ENCODE peak calls at places on chromosomes 13 and 19, in four cellular contexts. P is GM12878, I is K562, Y is HepG2. E is an unnamed sample.

GRCh38 chr13:34028496-34029442 is 210.8 kb downstream of the RFC3 start:
- DNase-seq in I (no peak), Y (no peak), P (no peak), E (no peak)

GRCh38 chr19:32691952-32692726 is 518 bp downstream of the NUDT19 start:
- DNase-seq in I (peak; percentile 65), Y (no peak), P (no peak), E (peak; percentile 65)

GRCh38 chr13:46171223-46171622 is 10.8 kb downstream of the LCP1 start:
- DNase-seq in P (no peak), I (no peak), Y (no peak), E (no peak)

GRCh38 chr13:77300176-77301141 is 26.4 kb downstream of the MYCBP2 start:
- DNase-seq in I (no peak), P (no peak), Y (no peak), E (peak; percentile 9)

GRCh38 chr19:28934626-28935025 is 278.3 kb downstream of the UQCRFS1 start:
- DNase-seq in Y (no peak), I (no peak), P (no peak), E (no peak)

GRCh38 chr13:40438999-40439797 is 227.2 kb downstream of the FOXO1 start:
- DNase-seq in P (no peak), I (no peak), Y (no peak), E (no peak)

GRCh38 chr13:30031488-30031887 is 181.1 kb upstream of the UBL3 start:
- DNase-seq in I (no peak), P (no peak), Y (no peak), E (no peak)

GRCh38 chr19:35718345-35719041 is 690 bp downstream of the KMT2B start:
- DNase-seq in P (no peak), Y (no peak), I (no peak), E (peak; percentile 37)

GRCh38 chr13:113453962-113454361 is 674 bp upstream of the ADPRHL1 start:
- DNase-seq in P (no peak), I (no peak), Y (no peak), E (no peak)

GRCh38 chr13:99911965-99912566 is 59.5 kb downstream of the ZIC5 start:
- DNase-seq in I (no peak), Y (no peak), P (no peak), E (no peak)

GRCh38 chr13:43805681-43806128 is 18.9 kb upstream of the ENOX1 start:
- DNase-seq in Y (no peak), P (no peak), I (no peak), E (peak; percentile 59)

GRCh38 chr13:79056706-79057105 is 349.3 kb downstream of the RBM26 start:
- DNase-seq in P (no peak), Y (no peak), I (no peak), E (peak; percentile 12)

GRCh38 chr13:33236021-33236420 is 49.5 kb downstream of the STARD13 start:
- DNase-seq in I (no peak), Y (no peak), P (no peak), E (no peak)

GRCh38 chr19:10503002-10503789 is at the start of gene KEAP1:
- DNase-seq in Y (peak; percentile 18), P (no peak), I (peak; percentile 85), E (peak; percentile 75)

GRCh38 chr13:76455960-76456359 is 430.2 kb downstream of the KCTD12 start:
- DNase-seq in I (no peak), P (no peak), Y (no peak), E (no peak)

GRCh38 chr13:25281193-25281936 is 5.9 kb downstream of the MTMR6 start:
- DNase-seq in I (no peak), P (peak; percentile 45), Y (no peak), E (no peak)

GRCh38 chr19:30029721-30030510 is 87.9 kb downstream of the URI1 start:
- DNase-seq in I (no peak), P (peak; percentile 90), Y (no peak), E (no peak)

GRCh38 chr19:16078759-16079707 is 2.7 kb downstream of the TPM4 start:
- DNase-seq in P (peak; percentile 94), Y (peak; percentile 79), I (peak; percentile 64), E (peak; percentile 68)

GRCh38 chr19:49447485-49448431 is 3.9 kb downstream of the PIH1D1 start:
- DNase-seq in I (peak; percentile 69), Y (no peak), P (no peak), E (peak; percentile 97)

GRCh38 chr19:41753936-41754529 is 1.3 kb upstream of the CEACAM6 start:
- DNase-seq in I (peak; percentile 27), P (no peak), Y (peak; percentile 14), E (peak; percentile 71)

GRCh38 chr13:25186187-25186586 is 14.1 kb upstream of the AMER2 start:
- DNase-seq in I (no peak), P (no peak), Y (no peak), E (no peak)

GRCh38 chr19:30076101-30076551 is 134.1 kb downstream of the URI1 start:
- DNase-seq in Y (no peak), P (no peak), I (no peak), E (peak; percentile 48)

GRCh38 chr19:46411088-46412033 is 2.0 kb downstream of the CCDC8 start:
- DNase-seq in P (no peak), I (no peak), Y (no peak), E (no peak)

GRCh38 chr13:77377016-77377415 is 50.1 kb upstream of the MYCBP2 start:
- DNase-seq in I (no peak), Y (no peak), P (no peak), E (no peak)

GRCh38 chr13:110554946-110555345 is 6.6 kb downstream of the RAB20 start:
- DNase-seq in I (no peak), P (no peak), Y (no peak), E (no peak)

GRCh38 chr19:13959962-13960862 is 7.9 kb downstream of the DCAF15 start:
- DNase-seq in Y (no peak), I (peak; percentile 60), P (no peak), E (peak; percentile 70)

GRCh38 chr13:57629821-57630235 is 1.7 kb upstream of the PCDH17 start:
- DNase-seq in P (no peak), Y (no peak), I (peak; percentile 16), E (peak; percentile 99)

GRCh38 chr19:46761418-46761831 is 15.2 kb upstream of the STRN4 start:
- DNase-seq in I (no peak), Y (peak; percentile 55), P (no peak), E (no peak)

GRCh38 chr13:105336706-105337582 is 1198.5 kb downstream of the EFNB2 start:
- DNase-seq in Y (no peak), P (no peak), I (no peak), E (no peak)

GRCh38 chr13:97934590-97934989 is 18.9 kb upstream of the IPO5 start:
- DNase-seq in Y (no peak), P (no peak), I (no peak), E (peak; percentile 12)

GRCh38 chr19:5127710-5128109 is 158.8 kb downstream of the KDM4B start:
- DNase-seq in I (no peak), P (no peak), Y (no peak), E (no peak)

GRCh38 chr13:72255908-72256307 is 388.9 kb upstream of the DACH1 start:
- DNase-seq in Y (peak; percentile 9), I (no peak), P (no peak), E (peak; percentile 82)

GRCh38 chr13:92537485-92537884 is 689.1 kb upstream of the GPC6 start:
- DNase-seq in Y (no peak), I (no peak), P (no peak), E (no peak)

GRCh38 chr19:50705422-50706019 is 14.1 kb downstream of the SHANK1 start:
- DNase-seq in P (peak; percentile 21), Y (peak; percentile 18), I (peak; percentile 84), E (peak; percentile 88)

GRCh38 chr13:34145061-34145460 is 327.1 kb downstream of the RFC3 start:
- DNase-seq in I (no peak), P (no peak), Y (no peak), E (no peak)

GRCh38 chr13:62119739-62120700 is 704.4 kb upstream of the PCDH20 start:
- DNase-seq in P (no peak), I (no peak), Y (no peak), E (peak; percentile 43)

GRCh38 chr13:111043575-111043982 is 71.5 kb upstream of the ARHGEF7 start:
- DNase-seq in Y (no peak), I (peak; percentile 24), P (no peak), E (no peak)

GRCh38 chr19:12938536-12939291 is at the start of gene CALR:
- DNase-seq in P (no peak), I (no peak), Y (no peak), E (no peak)

GRCh38 chr19:12939292-12939606 is 840 bp downstream of the CALR start:
- DNase-seq in Y (no peak), I (no peak), P (no peak), E (no peak)

GRCh38 chr19:12939908-12940533 is 1.6 kb downstream of the CALR start:
- DNase-seq in Y (no peak), I (no peak), P (no peak), E (no peak)

GRCh38 chr19:12943437-12944044 is 2.1 kb upstream of the RAD23A start:
- DNase-seq in Y (no peak), I (peak; percentile 8), P (no peak), E (no peak)

DNA sequence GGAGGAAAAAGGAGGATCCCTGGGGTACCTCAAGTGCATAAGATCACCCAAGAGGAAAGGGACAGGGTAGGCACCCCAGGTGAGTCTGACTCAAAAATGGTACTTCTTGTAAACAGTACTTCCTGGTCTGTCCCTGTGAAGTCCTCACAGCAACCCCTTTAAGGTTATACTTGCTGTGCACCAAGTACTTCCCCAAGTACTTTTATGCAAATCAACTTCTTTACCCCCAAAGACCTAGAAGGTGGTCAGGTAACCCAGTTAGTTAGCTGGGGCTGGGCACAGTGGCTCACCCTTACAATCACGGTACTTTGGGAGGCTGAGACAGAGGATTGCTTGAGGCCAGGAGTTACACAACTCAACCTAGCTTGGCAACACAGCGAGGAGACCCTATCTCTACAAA is 2.5 kb downstream of the CALR start:
- DNase-seq in I (no peak), P (no peak), Y (no peak), E (no peak)
- TF ChIP-seq POLR2AphosphoS5 in I (peak; percentile 41), P (peak; percentile 32), Y (no peak), E (no peak)

GRCh38 chr19:2476451-2477140 is 669 bp downstream of the GADD45B start:
- DNase-seq in I (peak; percentile 72), P (no peak), Y (no peak), E (peak; percentile 74)
- TF ChIP-seq JUNB in I (no peak), P (no peak), Y (no peak), E (no peak)

DNA sequence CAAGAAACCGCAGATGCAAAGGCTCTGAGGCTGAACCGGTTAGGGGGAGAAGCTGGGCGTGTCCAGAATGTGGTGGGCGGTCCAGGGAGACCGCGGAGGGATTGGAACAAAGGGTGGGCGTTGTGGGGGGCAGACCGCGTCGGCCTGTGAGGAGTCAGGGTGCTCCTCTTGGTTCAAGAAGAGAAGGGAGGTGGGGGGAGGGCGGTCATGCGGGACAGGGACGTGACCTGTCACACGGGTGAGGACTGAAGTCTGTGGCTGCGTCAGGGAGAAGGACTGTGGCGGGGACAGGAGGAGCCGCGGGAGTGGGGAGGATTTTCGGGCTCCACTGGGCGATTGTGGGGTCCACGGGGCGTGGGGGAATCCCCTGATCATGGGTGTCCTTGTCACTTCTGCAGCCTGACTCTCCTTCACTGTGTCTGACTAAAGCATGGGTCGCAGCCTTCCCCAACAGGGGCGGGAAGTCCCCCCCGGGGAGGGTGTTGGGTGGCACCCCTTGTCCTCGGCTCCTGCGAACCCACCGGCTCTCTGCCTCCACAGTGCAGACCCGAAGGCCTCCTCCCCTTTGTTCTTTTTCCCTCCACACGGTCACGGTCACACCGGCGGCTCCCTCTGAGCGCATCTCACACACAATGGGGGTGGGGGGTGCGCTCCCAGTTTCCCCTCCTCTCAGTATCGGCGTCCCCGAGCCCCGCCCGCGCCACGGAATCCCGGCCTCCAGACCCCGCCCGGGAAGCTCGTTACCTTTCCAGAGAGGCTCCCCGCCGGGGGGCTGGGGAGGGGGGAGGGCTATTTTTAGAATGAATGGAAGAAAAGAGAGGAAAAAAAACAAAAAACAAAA is 16.4 kb upstream of the KCNN1 start:
- DNase-seq in I (peak; percentile 45), Y (no peak), P (no peak), E (peak; percentile 60)
- TF ChIP-seq EZH2 in I (no peak), Y (no peak), P (no peak), E (no peak)

GRCh38 chr13:51230473-51231105 is 8.4 kb downstream of the FAM124A start:
- DNase-seq in Y (no peak), P (no peak), I (no peak), E (peak; percentile 46)
- TF ChIP-seq POLR2AphosphoS5 in Y (no peak), P (no peak), I (no peak), E (no peak)